ENCODE peak calls at places on chromosomes 13 and 19, in nine cellular contexts. Z, M, W, Q, T, G, Y, E and F are unnamed samples.

GRCh38 chr13:36096411-36097184 is 34.6 kb downstream of the DCLK1 start:
- DNase-seq in Z (no peak), M (no peak), W (no peak), Q (no peak), T (no peak), G (no peak), Y (no peak), E (no peak), F (no peak)

GRCh38 chr19:10593820-10594637 is 6.9 kb upstream of the AP1M2 start:
- DNase-seq in Z (no peak), M (no peak), W (no peak), Q (no peak), T (no peak), G (no peak), Y (no peak), E (no peak), F (peak)

GRCh38 chr19:6032827-6033226 is 54.9 kb upstream of the RANBP3 start:
- DNase-seq in Z (no peak), M (no peak), W (no peak), Q (no peak), T (no peak), G (peak), Y (no peak), E (no peak), F (no peak)

GRCh38 chr13:112746044-112746443 is 56.2 kb downstream of the ATP11A start:
- DNase-seq in Z (no peak), M (no peak), W (no peak), Q (no peak), T (no peak), G (peak), Y (no peak), E (no peak), F (no peak)

GRCh38 chr13:113903361-113903760 is 39.5 kb upstream of the GAS6 start:
- DNase-seq in Z (no peak), M (no peak), W (no peak), Q (peak), T (no peak), G (peak), Y (peak), E (no peak), F (no peak)

GRCh38 chr19:39438270-39438934 is 2.7 kb upstream of the RPS16 start:
- DNase-seq in Z (no peak), M (no peak), W (no peak), Q (no peak), T (no peak), G (no peak), Y (no peak), E (no peak), F (no peak)

GRCh38 chr13:31209172-31209818 is 9.5 kb downstream of the B3GLCT start:
- DNase-seq in Z (peak), M (no peak), W (peak), Q (peak), T (no peak), G (no peak), Y (no peak), E (no peak), F (no peak)

GRCh38 chr13:27171244-27171829 is at the start of gene USP12:
- DNase-seq in Z (peak), M (peak), W (peak), Q (no peak), T (peak), G (no peak), Y (no peak), E (no peak), F (no peak)

GRCh38 chr19:5686326-5686646 is 3.8 kb upstream of the RPL36 start:
- DNase-seq in Z (no peak), M (no peak), W (no peak), Q (no peak), T (no peak), G (no peak), Y (no peak), E (no peak), F (no peak)

GRCh38 chr13:90027409-90027808 is 1320.1 kb upstream of the MIR17HG start:
- DNase-seq in Z (no peak), M (no peak), W (no peak), Q (no peak), T (no peak), G (no peak), Y (no peak), E (no peak), F (no peak)

GRCh38 chr19:55502197-55502952 is 14.1 kb downstream of the SSC5D start:
- DNase-seq in Z (no peak), M (no peak), W (no peak), Q (no peak), T (no peak), G (no peak), Y (no peak), E (no peak), F (no peak)

GRCh38 chr19:49217382-49217781 is 59.8 kb downstream of the TRPM4 start:
- DNase-seq in Z (no peak), M (no peak), W (peak), Q (no peak), T (no peak), G (peak), Y (no peak), E (no peak), F (no peak)

GRCh38 chr19:41175825-41176734 is 16.9 kb upstream of the CYP2S1 start:
- DNase-seq in Z (no peak), M (peak), W (no peak), Q (peak), T (no peak), G (no peak), Y (peak), E (peak), F (peak)

GRCh38 chr19:35718345-35719041 is 690 bp downstream of the KMT2B start:
- DNase-seq in Z (no peak), M (no peak), W (peak), Q (peak), T (no peak), G (peak), Y (no peak), E (no peak), F (peak)

GRCh38 chr19:18856385-18857126 is 24.8 kb downstream of the UPF1 start:
- DNase-seq in Z (no peak), M (no peak), W (no peak), Q (no peak), T (no peak), G (no peak), Y (no peak), E (no peak), F (no peak)

GRCh38 chr13:99353836-99354235 is 46.6 kb upstream of the GPR183 start:
- DNase-seq in Z (no peak), M (no peak), W (no peak), Q (peak), T (no peak), G (peak), Y (no peak), E (no peak), F (no peak)

GRCh38 chr13:66405908-66406802 is 824.0 kb downstream of the PCDH9 start:
- DNase-seq in Z (no peak), M (no peak), W (no peak), Q (peak), T (no peak), G (no peak), Y (peak), E (no peak), F (no peak)

GRCh38 chr19:46186101-46186716 is 38.2 kb downstream of the IGFL2 start:
- DNase-seq in Z (no peak), M (no peak), W (no peak), Q (no peak), T (no peak), G (no peak), Y (no peak), E (no peak), F (no peak)

GRCh38 chr19:13165091-13165997 is 15.1 kb downstream of the IER2 start:
- DNase-seq in Z (no peak), M (no peak), W (no peak), Q (peak), T (no peak), G (no peak), Y (no peak), E (no peak), F (peak)

GRCh38 chr19:51370230-51370629 is 1.4 kb upstream of the CLDND2 start:
- DNase-seq in Z (no peak), M (no peak), W (no peak), Q (no peak), T (no peak), G (no peak), Y (no peak), E (no peak), F (no peak)

GRCh38 chr13:70188567-70188966 is 80.3 kb upstream of the KLHL1 start:
- DNase-seq in Z (no peak), M (no peak), W (no peak), Q (no peak), T (no peak), G (no peak), Y (no peak), E (no peak), F (no peak)

GRCh38 chr13:88063741-88064140 is 392.6 kb downstream of the SLITRK5 start:
- DNase-seq in Z (no peak), M (no peak), W (no peak), Q (peak), T (no peak), G (no peak), Y (no peak), E (no peak), F (no peak)

GRCh38 chr19:5526691-5527090 is 41.1 kb downstream of the TINCR start:
- DNase-seq in Z (no peak), M (no peak), W (no peak), Q (no peak), T (no peak), G (no peak), Y (no peak), E (no peak), F (no peak)

GRCh38 chr13:113855012-113855921 is 8.6 kb downstream of the GAS6 start:
- DNase-seq in Z (no peak), M (no peak), W (peak), Q (peak), T (no peak), G (peak), Y (no peak), E (no peak), F (peak)

GRCh38 chr19:28196961-28197360 is 1016.0 kb downstream of the UQCRFS1 start:
- DNase-seq in Z (no peak), M (no peak), W (no peak), Q (no peak), T (no peak), G (no peak), Y (no peak), E (no peak), F (no peak)